ENCODE peak calls at places on chromosomes 6 and 20, in six cellular contexts. T is PC-3, H is colonic mucosa, R is H1, D is IMR-90, P is mesendoderm. N is an unnamed sample.

GRCh38 chr20:36865076-36865860 is 10.7 kb upstream of the TLDC2 start:
- DNase-seq in D (no peak), T (no peak), P (no peak), H (no peak), R (no peak), N (no peak)

GRCh38 chr6:15296735-15297134 is 50.9 kb downstream of the JARID2 start:
- DNase-seq in T (no peak), R (peak; percentile 40), D (no peak), H (no peak), P (peak; percentile 47), N (no peak)

GRCh38 chr20:2299301-2299700 is 3.5 kb downstream of the TGM3 start:
- DNase-seq in D (no peak), P (no peak), T (no peak), H (peak; percentile 83), R (no peak), N (no peak)

GRCh38 chr6:79180082-79180481 is 54.4 kb downstream of the HMGN3 start:
- DNase-seq in D (no peak), R (no peak), P (no peak), H (no peak), T (peak; percentile 17), N (no peak)

GRCh38 chr6:157779705-157780604 is 43.1 kb upstream of the SNX9 start:
- DNase-seq in H (no peak), R (no peak), D (peak; percentile 64), T (peak; percentile 43), P (no peak), N (no peak)

GRCh38 chr6:131257104-131257503 is 121.8 kb downstream of the AKAP7 start:
- DNase-seq in R (no peak), H (no peak), D (no peak), T (no peak), P (no peak), N (no peak)

GRCh38 chr6:4852938-4853337 is 76.7 kb downstream of the CDYL start:
- DNase-seq in H (no peak), R (no peak), D (no peak), T (no peak), P (no peak), N (no peak)

GRCh38 chr6:144897441-144897921 is 612.3 kb downstream of the UTRN start:
- DNase-seq in H (peak; percentile 28), R (no peak), P (peak; percentile 26), D (peak; percentile 87), T (peak; percentile 94), N (no peak)

GRCh38 chr6:122426597-122426996 is 27.1 kb downstream of the HSF2 start:
- DNase-seq in H (no peak), P (no peak), D (peak; percentile 8), T (no peak), R (no peak), N (no peak)

GRCh38 chr20:43844778-43845614 is 69.7 kb upstream of the TOX2 start:
- DNase-seq in T (peak; percentile 98), D (peak; percentile 95), R (peak; percentile 24), H (no peak), P (peak; percentile 60), N (no peak)

GRCh38 chr6:131532476-131533108 is 40.4 kb upstream of the ARG1 start:
- DNase-seq in R (no peak), H (no peak), P (no peak), D (peak; percentile 4), T (no peak), N (no peak)

GRCh38 chr6:33634203-33634727 is 13.1 kb downstream of the ITPR3 start:
- DNase-seq in P (no peak), H (no peak), D (no peak), R (no peak), T (no peak), N (no peak)

GRCh38 chr6:45411959-45412358 is 34.2 kb upstream of the SUPT3H start:
- DNase-seq in T (peak; percentile 73), R (no peak), P (no peak), H (no peak), D (no peak), N (no peak)

GRCh38 chr6:160160450-160160849 is 38.8 kb downstream of the SLC22A1 start:
- DNase-seq in P (no peak), T (peak; percentile 55), H (peak; percentile 52), R (no peak), D (peak; percentile 20), N (peak; percentile 57)

GRCh38 chr20:10271470-10272219 is 53.0 kb downstream of the SNAP25 start:
- DNase-seq in H (no peak), R (no peak), P (peak; percentile 23), D (peak; percentile 19), T (no peak), N (no peak)

GRCh38 chr6:113050979-113051378 is 703.8 kb downstream of the RFPL4B start:
- DNase-seq in H (no peak), T (no peak), P (peak; percentile 59), D (no peak), R (no peak), N (peak; percentile 76)

DNA sequence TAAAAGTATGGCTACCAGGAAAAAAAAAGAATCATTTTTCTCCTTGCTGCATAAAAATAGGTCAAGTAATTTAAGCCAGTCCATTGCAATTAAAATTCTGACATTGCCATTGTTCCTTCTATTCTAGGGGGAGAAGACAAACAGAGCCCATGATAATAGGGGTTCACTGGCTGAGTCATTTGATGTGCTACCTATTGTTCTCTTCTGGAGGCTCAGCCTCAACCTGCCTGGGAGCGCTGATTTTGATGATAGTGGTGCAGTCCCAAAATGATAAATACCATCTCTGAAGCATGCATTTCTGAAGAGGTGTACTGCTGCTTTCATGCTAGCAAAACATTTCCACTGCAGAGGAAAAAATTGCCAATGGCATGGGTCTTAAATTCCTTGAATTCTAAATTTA is 5.8 kb downstream of the CITED2 start:
- DNase-seq in T (no peak), H (no peak), R (no peak), D (no peak), P (peak; percentile 75), N (peak; percentile 58)
- H3K27ac ChIP-seq in T (no peak overlapping the region), H (no peak overlapping the region), R (no peak overlapping the region), D (peak overlapping the region; percentile 11), P (peak overlapping the region; percentile 95), N (peak overlapping the region; percentile 96)

GRCh38 chr6:166997348-166997747 is 1.8 kb upstream of the CEP43 start:
- DNase-seq in R (no peak), P (no peak), T (no peak), D (no peak), H (no peak), N (no peak)

GRCh38 chr6:166999145-166999844 is at the start of gene CEP43:
- DNase-seq in P (peak; percentile 97), D (peak; percentile 93), R (peak; percentile 95), H (peak; percentile 93), T (peak; percentile 91), N (peak; percentile 98)

GRCh38 chr6:166997768-166998255 is 1.4 kb upstream of the CEP43 start:
- DNase-seq in H (peak; percentile 78), P (peak; percentile 90), T (peak; percentile 76), D (peak; percentile 69), R (peak; percentile 70), N (peak; percentile 90)

GRCh38 chr6:166999845-167000253 is 652 bp downstream of the CEP43 start:
- DNase-seq in R (no peak), H (peak; percentile 63), D (no peak), P (peak; percentile 39), T (no peak), N (no peak)

GRCh38 chr6:166998256-166999144 is 697 bp upstream of the CEP43 start:
- DNase-seq in D (no peak), H (peak; percentile 38), T (no peak), P (peak; percentile 43), R (peak; percentile 74), N (peak; percentile 78)
- H3K4me3 ChIP-seq in D (peak overlapping the region; percentile 59), H (peak overlapping the region; percentile 98), T (peak overlapping the region; percentile 93), P (peak overlapping the region; percentile 34), R (peak overlapping the region; percentile 61), N (peak overlapping the region; percentile 76)

GRCh38 chr20:19889011-19889953 is 127.9 kb upstream of the NAA20 start:
- DNase-seq in R (no peak), H (peak; percentile 58), P (no peak), T (peak; percentile 52), D (peak; percentile 76), N (no peak)
- H3K9ac ChIP-seq in R (no peak overlapping the region), H (peak overlapping the region; percentile 56), P (no peak overlapping the region), T (peak overlapping the region; percentile 75), D (peak overlapping the region; percentile 96), N (no peak overlapping the region)

GRCh38 chr6:20198764-20199174 is 13.5 kb downstream of the MBOAT1 start:
- DNase-seq in H (peak; percentile 83), P (no peak), R (no peak), D (no peak), T (no peak), N (no peak)

GRCh38 chr6:20192625-20193024 is 19.6 kb downstream of the MBOAT1 start:
- DNase-seq in H (peak; percentile 49), D (no peak), P (no peak), T (no peak), R (no peak), N (no peak)

GRCh38 chr6:20198156-20198555 is 14.1 kb downstream of the MBOAT1 start:
- DNase-seq in P (no peak), T (no peak), D (no peak), H (no peak), R (no peak), N (no peak)

GRCh38 chr6:20200761-20201160 is 11.5 kb downstream of the MBOAT1 start:
- DNase-seq in T (no peak), D (no peak), H (peak; percentile 47), P (no peak), R (no peak), N (no peak)

DNA sequence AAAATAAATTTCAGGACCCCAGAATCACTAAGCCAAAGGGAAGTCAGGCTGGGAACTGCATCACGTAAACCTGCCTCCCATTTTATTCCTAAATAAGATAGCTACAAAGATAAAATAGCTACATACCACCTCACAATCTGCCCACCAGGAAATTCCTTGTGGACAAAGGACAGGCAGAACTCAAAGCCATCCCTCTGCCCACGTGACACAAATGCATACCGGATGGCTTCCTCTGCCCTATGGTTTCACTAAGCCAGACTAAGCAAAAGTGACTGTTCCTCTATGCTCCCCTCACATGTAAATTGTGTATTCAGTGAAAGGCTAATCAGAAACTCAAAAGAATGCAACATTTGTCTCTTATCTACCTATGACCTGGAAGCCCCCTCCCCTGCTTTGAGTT is 15.0 kb downstream of the MBOAT1 start:
- DNase-seq in H (no peak), T (no peak), R (no peak), D (no peak), P (peak; percentile 95), N (peak; percentile 63)
- H3K27ac ChIP-seq in H (no peak overlapping the region), T (no peak overlapping the region), R (no peak overlapping the region), D (no peak overlapping the region), P (peak overlapping the region; percentile 4), N (no peak overlapping the region)